ENCODE peak calls at places on chromosomes 7 and 10, in seven cellular contexts. One of them, this sample, is unnamed.

GRCh38 chr7:131166066-131166465 is 161.6 kb upstream of the MKLN1 start:
- DNase-seq in spleen: no peak
- DNase-seq in sigmoid colon: no peak
- DNase-seq in suprapubic skin: no peak
- DNase-seq in stomach: no peak
- DNase-seq in SK-N-SH: no peak
- DNase-seq in GM23338: no peak
- DNase-seq in this sample: no peak

GRCh38 chr10:99929360-99929759 is 80.4 kb downstream of the DNMBP start:
- DNase-seq in spleen: no peak
- DNase-seq in sigmoid colon: no peak
- DNase-seq in suprapubic skin: no peak
- DNase-seq in stomach: peak; percentile 52
- DNase-seq in SK-N-SH: no peak
- DNase-seq in GM23338: no peak
- DNase-seq in this sample: no peak

GRCh38 chr10:78277734-78278404 is 244.2 kb downstream of the RPS24 start:
- DNase-seq in spleen: peak; percentile 49
- DNase-seq in sigmoid colon: peak; percentile 79
- DNase-seq in suprapubic skin: no peak
- DNase-seq in stomach: no peak
- DNase-seq in SK-N-SH: peak; percentile 36
- DNase-seq in GM23338: no peak
- DNase-seq in this sample: no peak

GRCh38 chr10:86168256-86168655 is 198.3 kb downstream of the GRID1 start:
- DNase-seq in spleen: peak; percentile 47
- DNase-seq in sigmoid colon: peak; percentile 38
- DNase-seq in suprapubic skin: peak; percentile 63
- DNase-seq in stomach: no peak
- DNase-seq in SK-N-SH: no peak
- DNase-seq in GM23338: no peak
- DNase-seq in this sample: no peak

GRCh38 chr10:108785011-108785410 is 1138.3 kb downstream of the XPNPEP1 start:
- DNase-seq in spleen: no peak
- DNase-seq in sigmoid colon: no peak
- DNase-seq in suprapubic skin: no peak
- DNase-seq in stomach: no peak
- DNase-seq in SK-N-SH: no peak
- DNase-seq in GM23338: no peak
- DNase-seq in this sample: no peak

GRCh38 chr7:103866919-103867318 is 122.5 kb downstream of the RELN start:
- DNase-seq in spleen: no peak
- DNase-seq in sigmoid colon: no peak
- DNase-seq in suprapubic skin: no peak
- DNase-seq in stomach: no peak
- DNase-seq in SK-N-SH: no peak
- DNase-seq in GM23338: no peak
- DNase-seq in this sample: no peak

GRCh38 chr10:59227136-59227673 is 50.8 kb downstream of the PHYHIPL start:
- DNase-seq in spleen: no peak
- DNase-seq in sigmoid colon: no peak
- DNase-seq in suprapubic skin: no peak
- DNase-seq in stomach: no peak
- DNase-seq in SK-N-SH: no peak
- DNase-seq in GM23338: peak; percentile 40
- DNase-seq in this sample: no peak

GRCh38 chr7:151083071-151083823 is at the start of gene TMUB1:
- DNase-seq in spleen: peak; percentile 97
- DNase-seq in sigmoid colon: peak; percentile 91
- DNase-seq in suprapubic skin: peak; percentile 93
- DNase-seq in stomach: peak; percentile 84
- DNase-seq in SK-N-SH: peak; percentile 88
- DNase-seq in GM23338: peak; percentile 83
- DNase-seq in this sample: peak; percentile 74

GRCh38 chr7:121219031-121219430 is 109.8 kb upstream of the WNT16 start:
- DNase-seq in spleen: no peak
- DNase-seq in sigmoid colon: no peak
- DNase-seq in suprapubic skin: no peak
- DNase-seq in stomach: no peak
- DNase-seq in SK-N-SH: no peak
- DNase-seq in GM23338: no peak
- DNase-seq in this sample: no peak

GRCh38 chr7:73705551-73705920 is 13.9 kb downstream of the STX1A start:
- DNase-seq in spleen: no peak
- DNase-seq in sigmoid colon: no peak
- DNase-seq in suprapubic skin: no peak
- DNase-seq in stomach: no peak
- DNase-seq in SK-N-SH: peak; percentile 32
- DNase-seq in GM23338: no peak
- DNase-seq in this sample: no peak

GRCh38 chr10:30991647-30992011 is 40.0 kb downstream of the ZNF438 start:
- DNase-seq in spleen: no peak
- DNase-seq in sigmoid colon: no peak
- DNase-seq in suprapubic skin: no peak
- DNase-seq in stomach: no peak
- DNase-seq in SK-N-SH: no peak
- DNase-seq in GM23338: no peak
- DNase-seq in this sample: no peak

GRCh38 chr10:114391599-114391998 is 12.7 kb downstream of the AFAP1L2 start:
- DNase-seq in spleen: no peak
- DNase-seq in sigmoid colon: peak; percentile 32
- DNase-seq in suprapubic skin: no peak
- DNase-seq in stomach: no peak
- DNase-seq in SK-N-SH: no peak
- DNase-seq in GM23338: no peak
- DNase-seq in this sample: no peak

GRCh38 chr10:102878629-102879028 is 9.4 kb downstream of the AS3MT start:
- DNase-seq in spleen: no peak
- DNase-seq in sigmoid colon: no peak
- DNase-seq in suprapubic skin: no peak
- DNase-seq in stomach: no peak
- DNase-seq in SK-N-SH: no peak
- DNase-seq in GM23338: no peak
- DNase-seq in this sample: no peak

GRCh38 chr10:62580396-62580795 is 206.2 kb downstream of the ZNF365 start:
- DNase-seq in spleen: no peak
- DNase-seq in sigmoid colon: no peak
- DNase-seq in suprapubic skin: no peak
- DNase-seq in stomach: no peak
- DNase-seq in SK-N-SH: no peak
- DNase-seq in GM23338: no peak
- DNase-seq in this sample: no peak

GRCh38 chr10:48274636-48275035 is at the start of gene FRMPD2:
- DNase-seq in spleen: no peak
- DNase-seq in sigmoid colon: no peak
- DNase-seq in suprapubic skin: no peak
- DNase-seq in stomach: no peak
- DNase-seq in SK-N-SH: no peak
- DNase-seq in GM23338: no peak
- DNase-seq in this sample: no peak

GRCh38 chr10:71748671-71749191 is 24.6 kb downstream of the VSIR start:
- DNase-seq in spleen: peak; percentile 96
- DNase-seq in sigmoid colon: peak; percentile 86
- DNase-seq in suprapubic skin: no peak
- DNase-seq in stomach: peak; percentile 62
- DNase-seq in SK-N-SH: peak; percentile 55
- DNase-seq in GM23338: no peak
- DNase-seq in this sample: peak; percentile 90

GRCh38 chr7:49125246-49125645 is 200.9 kb downstream of the CDC14C start:
- DNase-seq in spleen: no peak
- DNase-seq in sigmoid colon: no peak
- DNase-seq in suprapubic skin: no peak
- DNase-seq in stomach: no peak
- DNase-seq in SK-N-SH: no peak
- DNase-seq in GM23338: no peak
- DNase-seq in this sample: no peak

GRCh38 chr7:129110575-129111376 is 33.7 kb upstream of the TSPAN33 start:
- DNase-seq in spleen: no peak
- DNase-seq in sigmoid colon: no peak
- DNase-seq in suprapubic skin: no peak
- DNase-seq in stomach: no peak
- DNase-seq in SK-N-SH: peak; percentile 32
- DNase-seq in GM23338: peak; percentile 73
- DNase-seq in this sample: no peak

DNA sequence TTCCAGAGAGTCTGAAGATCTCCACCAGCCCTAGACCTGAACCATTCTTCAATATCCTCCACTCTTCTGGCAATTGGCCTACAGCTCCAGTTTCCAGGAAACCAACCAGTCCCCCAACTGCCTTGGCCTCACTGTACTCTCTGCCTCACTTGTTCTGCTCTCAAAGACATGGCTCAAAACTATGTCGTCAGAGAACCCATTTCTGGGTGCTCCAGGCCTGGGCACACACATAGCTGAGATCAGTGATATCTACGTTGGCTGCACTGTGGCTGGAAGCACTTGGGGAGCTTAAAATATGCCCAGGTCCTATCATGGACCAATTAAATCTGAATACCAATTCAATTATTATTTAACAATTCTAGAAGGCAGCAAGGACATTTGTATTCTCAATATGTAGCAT is 93.1 kb downstream of the COBL start:
- DNase-seq in spleen: no peak
- DNase-seq in sigmoid colon: peak; percentile 34
- DNase-seq in suprapubic skin: no peak
- DNase-seq in stomach: no peak
- DNase-seq in SK-N-SH: no peak
- DNase-seq in GM23338: no peak
- DNase-seq in this sample: no peak
- H3K4me3 ChIP-seq in spleen: no peak overlapping the region
- H3K4me3 ChIP-seq in sigmoid colon: no peak overlapping the region
- H3K4me3 ChIP-seq in suprapubic skin: no peak overlapping the region
- H3K4me3 ChIP-seq in stomach: no peak overlapping the region
- H3K4me3 ChIP-seq in SK-N-SH: no peak overlapping the region
- H3K4me3 ChIP-seq in GM23338: no peak overlapping the region
- H3K4me3 ChIP-seq in this sample: no peak overlapping the region

GRCh38 chr10:126137557-126138221 is 241.3 kb downstream of the FANK1 start:
- DNase-seq in spleen: no peak
- DNase-seq in sigmoid colon: no peak
- DNase-seq in suprapubic skin: no peak
- DNase-seq in stomach: no peak
- DNase-seq in SK-N-SH: no peak
- DNase-seq in GM23338: no peak
- DNase-seq in this sample: no peak
- TF ChIP-seq CTCF in spleen: no peak
- TF ChIP-seq CTCF in sigmoid colon: no peak
- TF ChIP-seq CTCF in suprapubic skin: no peak
- TF ChIP-seq CTCF in stomach: no peak
- TF ChIP-seq CTCF in SK-N-SH: no peak
- TF ChIP-seq CTCF in GM23338: no peak
- TF ChIP-seq CTCF in this sample: no peak

GRCh38 chr10:79444243-79445119 is 943 bp downstream of the ZCCHC24 start:
- DNase-seq in spleen: peak; percentile 92
- DNase-seq in sigmoid colon: peak; percentile 89
- DNase-seq in suprapubic skin: peak; percentile 82
- DNase-seq in stomach: peak; percentile 73
- DNase-seq in SK-N-SH: peak; percentile 78
- DNase-seq in GM23338: peak; percentile 80
- DNase-seq in this sample: peak; percentile 54

GRCh38 chr10:79446451-79447020 is 1.1 kb upstream of the ZCCHC24 start:
- DNase-seq in spleen: peak; percentile 92
- DNase-seq in sigmoid colon: peak; percentile 91
- DNase-seq in suprapubic skin: no peak
- DNase-seq in stomach: peak; percentile 82
- DNase-seq in SK-N-SH: peak; percentile 91
- DNase-seq in GM23338: peak; percentile 63
- DNase-seq in this sample: no peak

GRCh38 chr10:79447911-79448731 is 2.7 kb upstream of the ZCCHC24 start:
- DNase-seq in spleen: peak; percentile 70
- DNase-seq in sigmoid colon: peak; percentile 57
- DNase-seq in suprapubic skin: peak; percentile 74
- DNase-seq in stomach: no peak
- DNase-seq in SK-N-SH: no peak
- DNase-seq in GM23338: no peak
- DNase-seq in this sample: no peak

GRCh38 chr10:79445217-79445707 is at the start of gene ZCCHC24:
- DNase-seq in spleen: peak; percentile 94
- DNase-seq in sigmoid colon: no peak
- DNase-seq in suprapubic skin: no peak
- DNase-seq in stomach: peak; percentile 65
- DNase-seq in SK-N-SH: no peak
- DNase-seq in GM23338: peak; percentile 69
- DNase-seq in this sample: no peak

GRCh38 chr10:79445708-79446450 is 455 bp upstream of the ZCCHC24 start:
- DNase-seq in spleen: peak; percentile 99
- DNase-seq in sigmoid colon: peak; percentile 99
- DNase-seq in suprapubic skin: peak; percentile 99
- DNase-seq in stomach: peak; percentile 98
- DNase-seq in SK-N-SH: peak; percentile 96
- DNase-seq in GM23338: peak; percentile 98
- DNase-seq in this sample: peak; percentile 95
- TF ChIP-seq POLR2AphosphoS5 in spleen: peak; percentile 87
- TF ChIP-seq POLR2AphosphoS5 in sigmoid colon: peak; percentile 87
- TF ChIP-seq POLR2AphosphoS5 in suprapubic skin: peak; percentile 65
- TF ChIP-seq POLR2AphosphoS5 in stomach: peak; percentile 80
- TF ChIP-seq POLR2AphosphoS5 in SK-N-SH: peak; percentile 69
- TF ChIP-seq POLR2AphosphoS5 in GM23338: peak; percentile 67
- TF ChIP-seq POLR2AphosphoS5 in this sample: no peak

GRCh38 chr7:29146888-29147609 is 712 bp upstream of the CPVL start:
- DNase-seq in spleen: no peak
- DNase-seq in sigmoid colon: peak; percentile 70
- DNase-seq in suprapubic skin: no peak
- DNase-seq in stomach: peak; percentile 45
- DNase-seq in SK-N-SH: no peak
- DNase-seq in GM23338: peak; percentile 43
- DNase-seq in this sample: no peak

GRCh38 chr7:29147821-29148220 is 1.5 kb upstream of the CPVL start:
- DNase-seq in spleen: no peak
- DNase-seq in sigmoid colon: no peak
- DNase-seq in suprapubic skin: no peak
- DNase-seq in stomach: no peak
- DNase-seq in SK-N-SH: no peak
- DNase-seq in GM23338: no peak
- DNase-seq in this sample: no peak

GRCh38 chr7:29145553-29146081 is 720 bp downstream of the CPVL start:
- DNase-seq in spleen: no peak
- DNase-seq in sigmoid colon: no peak
- DNase-seq in suprapubic skin: no peak
- DNase-seq in stomach: no peak
- DNase-seq in SK-N-SH: no peak
- DNase-seq in GM23338: peak; percentile 32
- DNase-seq in this sample: no peak

GRCh38 chr7:29143698-29144203 is 2.6 kb downstream of the CPVL start:
- DNase-seq in spleen: no peak
- DNase-seq in sigmoid colon: no peak
- DNase-seq in suprapubic skin: no peak
- DNase-seq in stomach: no peak
- DNase-seq in SK-N-SH: no peak
- DNase-seq in GM23338: no peak
- DNase-seq in this sample: no peak

DNA sequence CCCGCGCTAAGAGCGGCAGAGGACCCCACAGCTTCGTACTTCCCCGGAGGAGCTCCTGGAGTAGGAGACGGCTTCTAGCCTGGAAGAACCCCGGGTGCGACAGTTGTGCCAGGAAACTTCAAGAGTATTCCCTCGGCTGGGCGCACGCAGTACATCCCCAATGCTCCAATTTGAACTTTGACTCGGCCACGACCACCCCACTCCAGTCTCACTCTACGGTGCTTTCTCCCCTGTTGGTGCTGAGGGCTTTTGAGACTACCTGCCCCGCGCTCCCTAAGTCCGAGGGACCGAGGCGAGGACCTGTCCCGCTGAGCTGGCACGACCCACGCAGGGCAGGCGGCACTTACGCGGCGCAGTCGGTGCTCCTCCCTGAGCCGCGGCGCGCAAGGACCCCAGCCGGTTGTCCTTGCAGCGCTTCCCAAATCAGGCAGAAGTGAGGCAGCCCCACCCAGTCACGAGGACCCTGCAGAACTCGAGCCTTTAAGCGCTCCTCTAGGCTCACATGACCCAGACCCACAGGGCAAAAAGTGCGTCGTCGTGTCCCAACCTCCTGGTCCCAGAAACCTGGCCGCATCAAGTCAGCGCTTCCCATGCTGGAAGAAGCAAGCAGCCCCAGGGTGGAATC is at the start of gene CPVL:
- DNase-seq in spleen: peak; percentile 84
- DNase-seq in sigmoid colon: peak; percentile 87
- DNase-seq in suprapubic skin: no peak
- DNase-seq in stomach: peak; percentile 28
- DNase-seq in SK-N-SH: peak; percentile 62
- DNase-seq in GM23338: peak; percentile 76
- DNase-seq in this sample: no peak
- H3K4me3 ChIP-seq in spleen: peak within 1 kb of the TSS; percentile 72
- H3K4me3 ChIP-seq in sigmoid colon: peak within 1 kb of the TSS; percentile 35
- H3K4me3 ChIP-seq in suprapubic skin: peak within 1 kb of the TSS; percentile 49
- H3K4me3 ChIP-seq in stomach: peak within 1 kb of the TSS; percentile 51
- H3K4me3 ChIP-seq in SK-N-SH: peak within 1 kb of the TSS; percentile 31
- H3K4me3 ChIP-seq in GM23338: peak within 1 kb of the TSS; percentile 88
- H3K4me3 ChIP-seq in this sample: peak within 1 kb of the TSS; percentile 40